ENCODE peak calls at places on chromosomes 5 and 9, in eight cellular contexts. H is astrocyte, D is progenitor cell of endocrine pancreas, Y is HepG2, I is psoas muscle, O is right lobe of liver, G is upper lobe of left lung, L is A549. M is an unnamed sample.

GRCh38 chr5:33072296-33072695 is 361.2 kb downstream of the NPR3 start:
- DNase-seq in D (no peak), I (no peak), H (no peak), G (no peak), O (no peak), L (no peak), Y (no peak), M (no peak)

GRCh38 chr9:120712539-120713031 is 1.7 kb downstream of the MEGF9 start:
- DNase-seq in H (no peak), Y (no peak), G (no peak), I (no peak), D (no peak), O (no peak), L (peak), M (no peak)

GRCh38 chr5:35781181-35781580 is 75.5 kb upstream of the IL7R start:
- DNase-seq in D (no peak), I (no peak), G (no peak), H (no peak), L (no peak), O (no peak), Y (no peak), M (no peak)

GRCh38 chr9:38357350-38358114 is 35.0 kb upstream of the ALDH1B1 start:
- DNase-seq in Y (peak), O (no peak), D (no peak), L (no peak), G (no peak), I (no peak), H (no peak), M (no peak)

GRCh38 chr9:655875-656274 is 185.6 kb upstream of the DMRT1 start:
- DNase-seq in L (no peak), D (no peak), Y (no peak), G (no peak), O (peak), I (peak), H (no peak), M (no peak)

GRCh38 chr5:68534131-68534940 is 318.8 kb downstream of the PIK3R1 start:
- DNase-seq in I (no peak), O (peak), L (no peak), D (no peak), H (peak), G (peak), Y (peak), M (peak)

GRCh38 chr9:132154925-132155324 is 6.9 kb upstream of the NTNG2 start:
- DNase-seq in L (no peak), G (no peak), Y (no peak), D (no peak), O (no peak), I (no peak), H (no peak), M (no peak)

GRCh38 chr9:87464110-87464991 is 33.3 kb upstream of the DAPK1 start:
- DNase-seq in L (no peak), G (no peak), I (no peak), O (no peak), H (no peak), D (no peak), Y (no peak), M (no peak)

GRCh38 chr5:127997131-127997775 is 86.3 kb upstream of the SLC12A2 start:
- DNase-seq in I (no peak), L (no peak), D (no peak), Y (no peak), H (peak), O (no peak), G (no peak), M (peak)

GRCh38 chr9:108512426-108513173 is 343.2 kb downstream of the ACTL7B start:
- DNase-seq in I (no peak), G (no peak), O (no peak), D (no peak), Y (no peak), H (no peak), L (no peak), M (no peak)

GRCh38 chr9:126722922-126723806 is 81.7 kb upstream of the ZBTB43 start:
- DNase-seq in O (no peak), Y (no peak), G (peak), H (no peak), I (peak), D (no peak), L (no peak), M (no peak)

GRCh38 chr9:136762915-136763648 is 1.2 kb downstream of the LCN15 start:
- DNase-seq in H (no peak), I (no peak), Y (peak), G (peak), L (peak), O (no peak), D (peak), M (no peak)

GRCh38 chr9:84266087-84266561 is 74.4 kb downstream of the SLC28A3 start:
- DNase-seq in Y (peak), D (no peak), L (peak), I (no peak), G (no peak), H (no peak), O (no peak), M (no peak)

GRCh38 chr5:14032944-14033343 is 88.5 kb upstream of the DNAH5 start:
- DNase-seq in H (peak), G (no peak), I (no peak), D (no peak), Y (no peak), L (peak), O (no peak), M (no peak)

GRCh38 chr9:86046080-86046636 is 53.2 kb downstream of the GOLM1 start:
- DNase-seq in Y (no peak), G (no peak), L (no peak), D (no peak), H (no peak), I (no peak), O (no peak), M (peak)

GRCh38 chr9:77735515-77735914 is 87.4 kb upstream of the GNA14 start:
- DNase-seq in Y (no peak), G (no peak), L (no peak), D (no peak), I (no peak), O (no peak), H (peak), M (no peak)

GRCh38 chr9:128382261-128382660 is 11.1 kb downstream of the URM1 start:
- DNase-seq in O (no peak), I (no peak), L (no peak), Y (no peak), H (no peak), G (no peak), D (no peak), M (no peak)

GRCh38 chr5:149151717-149152116 is 10.4 kb downstream of the ABLIM3 start:
- DNase-seq in I (no peak), D (no peak), O (peak), G (no peak), Y (no peak), L (peak), H (no peak), M (no peak)

GRCh38 chr9:93509084-93509483 is 55.7 kb upstream of the FAM120AOS start:
- DNase-seq in G (no peak), D (no peak), O (no peak), H (no peak), Y (no peak), I (no peak), L (no peak), M (no peak)

GRCh38 chr9:136297766-136298735 is 5.8 kb downstream of the CCDC187 start:
- DNase-seq in O (no peak), Y (no peak), G (peak), D (no peak), H (no peak), L (no peak), I (no peak), M (no peak)

GRCh38 chr5:1053391-1054017 is 44.9 kb downstream of the NKD2 start:
- DNase-seq in Y (no peak), D (no peak), I (peak), L (no peak), G (peak), O (peak), H (no peak), M (no peak)

GRCh38 chr5:1051366-1051720 is 42.7 kb downstream of the NKD2 start:
- DNase-seq in L (no peak), D (no peak), H (no peak), G (peak), I (peak), Y (no peak), O (peak), M (no peak)

GRCh38 chr5:1052076-1052475 is 43.5 kb downstream of the NKD2 start:
- DNase-seq in I (peak), L (no peak), H (no peak), G (peak), D (no peak), Y (no peak), O (peak), M (no peak)

GRCh38 chr5:1054018-1054798 is 45.6 kb downstream of the NKD2 start:
- DNase-seq in L (no peak), O (peak), Y (no peak), D (no peak), H (no peak), I (peak), G (peak), M (no peak)

GRCh38 chr5:1052641-1053390 is 44.2 kb downstream of the NKD2 start:
- DNase-seq in G (peak), D (no peak), Y (no peak), I (peak), O (peak), L (peak), H (no peak), M (no peak)
- TF ChIP-seq CTCF in G (no peak), D (no peak), Y (no peak), I (peak), O (no peak), L (peak), H (no peak), M (no peak)

GRCh38 chr9:133359420-133360175 is 3.2 kb downstream of the SURF2 start:
- DNase-seq in Y (peak), G (peak), D (no peak), I (no peak), L (no peak), O (no peak), H (no peak), M (no peak)
- TF ChIP-seq CTCF in Y (peak), G (no peak), D (peak), I (peak), L (peak), O (peak), H (no peak), M (peak)

GRCh38 chr9:130058154-130058553 is 4.4 kb downstream of the GPR107 start:
- DNase-seq in D (no peak), O (no peak), I (no peak), H (no peak), Y (no peak), L (peak), G (no peak), M (no peak)
- TF ChIP-seq CTCF in D (peak), O (no peak), I (no peak), H (peak), Y (no peak), L (no peak), G (no peak), M (no peak)

GRCh38 chr5:78475370-78475769 is 115.0 kb downstream of the SCAMP1 start:
- DNase-seq in H (no peak), I (no peak), O (no peak), Y (no peak), D (no peak), L (no peak), G (no peak), M (no peak)

GRCh38 chr5:78473747-78474146 is 113.3 kb downstream of the SCAMP1 start:
- DNase-seq in O (no peak), I (no peak), L (no peak), D (no peak), Y (no peak), G (no peak), H (no peak), M (no peak)

GRCh38 chr5:78476795-78477194 is 116.4 kb downstream of the SCAMP1 start:
- DNase-seq in D (no peak), G (no peak), Y (no peak), O (no peak), L (no peak), H (no peak), I (no peak), M (no peak)

GRCh38 chr5:78467744-78468357 is 107.4 kb downstream of the SCAMP1 start:
- DNase-seq in I (no peak), H (peak), Y (peak), L (peak), G (no peak), D (no peak), O (no peak), M (peak)

DNA sequence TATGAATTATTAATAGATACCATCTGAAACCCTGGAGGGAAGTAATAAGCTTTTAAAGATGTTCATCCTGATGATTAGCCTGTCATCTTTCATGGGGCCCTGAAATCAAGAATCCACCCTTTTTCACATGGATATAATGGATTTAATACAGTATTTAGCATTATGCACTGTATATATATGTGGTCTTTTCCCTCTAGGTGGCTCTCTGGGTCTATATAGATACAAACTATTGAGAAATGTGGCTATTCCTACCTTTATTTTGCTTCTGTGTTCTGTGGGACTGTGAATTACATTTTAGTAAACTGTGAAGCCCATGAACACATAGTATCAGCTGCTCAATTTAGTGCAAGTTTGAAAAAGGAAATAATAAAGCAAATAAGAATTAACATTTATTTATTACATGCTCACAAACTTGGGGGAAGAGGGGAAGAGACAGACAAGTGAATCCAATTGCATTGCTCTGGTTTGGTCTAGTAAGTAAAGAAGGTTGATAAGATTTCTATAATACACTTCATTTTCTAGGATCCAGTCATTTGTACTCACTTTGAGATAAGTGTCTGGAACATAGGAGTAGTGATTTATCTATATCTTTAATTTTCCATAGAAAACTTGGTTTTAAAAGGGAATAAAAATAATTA is 112.2 kb downstream of the SCAMP1 start:
- DNase-seq in G (no peak), H (peak), I (no peak), O (no peak), Y (peak), L (no peak), D (no peak), M (no peak)
- TF ChIP-seq CTCF in G (no peak), H (peak), I (peak), O (peak), Y (peak), L (peak), D (no peak), M (peak)

DNA sequence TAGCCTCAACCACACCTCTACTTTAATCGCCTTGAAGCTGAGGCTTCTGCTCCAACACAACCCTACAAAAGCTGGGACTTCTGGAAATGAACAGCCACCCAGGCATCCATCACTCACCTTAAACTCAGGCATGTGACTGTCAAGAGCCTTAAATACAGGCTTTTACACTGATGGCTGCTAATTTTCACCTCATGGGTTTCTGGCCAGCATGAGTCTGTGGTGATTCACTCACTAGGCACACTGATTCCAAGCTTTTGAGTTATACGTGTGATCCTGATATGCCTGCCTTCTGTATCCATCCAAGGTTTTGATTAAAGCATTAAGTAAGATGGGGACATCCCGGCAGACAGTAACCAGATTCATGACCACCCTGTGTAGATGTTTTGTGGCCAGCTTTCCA is 8.9 kb downstream of the NSUN2 start:
- DNase-seq in G (no peak), D (no peak), L (no peak), I (no peak), O (no peak), Y (no peak), H (no peak), M (no peak)
- TF ChIP-seq CTCF in G (no peak), D (no peak), L (no peak), I (no peak), O (no peak), Y (no peak), H (no peak), M (no peak)

DNA sequence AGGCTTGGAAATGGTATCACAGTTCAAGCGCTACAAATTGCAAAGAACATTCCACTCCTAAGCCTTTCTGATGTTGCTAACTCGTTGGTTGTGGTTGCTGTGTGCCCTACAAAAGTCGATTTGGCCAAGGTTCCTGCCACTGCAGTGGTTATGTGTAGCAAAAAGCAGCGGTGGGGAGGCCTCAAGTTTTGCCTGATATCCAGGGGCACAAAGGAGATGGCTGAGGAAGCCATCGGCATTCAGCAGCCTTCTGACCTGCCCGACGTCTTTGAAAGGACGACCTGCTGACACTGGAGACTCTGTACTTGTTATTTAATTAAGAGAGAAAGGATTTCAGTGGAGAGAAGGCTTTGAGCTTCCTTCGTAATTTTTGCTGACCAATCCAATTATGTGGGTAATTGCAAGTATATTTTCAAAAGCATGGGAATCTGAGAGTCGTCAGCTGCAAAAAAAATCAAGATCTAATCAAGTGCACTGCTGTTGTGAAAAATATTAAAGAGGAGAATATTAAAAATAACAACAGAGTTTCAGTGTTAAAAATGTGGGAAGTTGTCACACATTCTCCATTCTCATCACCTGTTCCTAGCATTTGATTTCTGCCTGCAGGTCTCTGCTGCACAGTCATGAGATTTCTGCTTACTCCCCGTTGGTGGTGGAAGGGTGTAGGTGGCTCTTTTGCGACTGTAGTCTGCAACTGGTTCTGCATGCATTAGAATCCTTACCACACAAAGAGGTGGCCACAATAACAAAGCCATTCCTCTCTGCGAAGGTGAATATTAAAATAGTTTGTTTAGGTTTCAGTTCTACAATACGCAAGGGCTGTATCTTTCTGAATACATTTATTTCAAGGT is 319.2 kb downstream of the IRX2 start:
- DNase-seq in I (no peak), L (no peak), G (no peak), O (no peak), D (no peak), H (no peak), Y (no peak), M (no peak)
- TF ChIP-seq CTCF in I (no peak), L (no peak), G (no peak), O (no peak), D (no peak), H (no peak), Y (no peak), M (no peak)

M was measured in LNCaP clone FGC.